ENCODE peak calls at places on chromosomes 6 and 20, in seven cellular contexts. G, W, V, I, Q, L and T are unnamed samples.

GRCh38 chr6:88374556-88374955 is 208.4 kb upstream of the CNR1 start:
- DNase-seq in G (no peak), Q (no peak), L (no peak), W (no peak), I (no peak), V (no peak), T (no peak)

GRCh38 chr6:125913864-125914351 is 42.7 kb upstream of the HINT3 start:
- DNase-seq in G (peak; percentile 87), V (peak; percentile 79), L (peak; percentile 90), I (no peak), Q (no peak), W (no peak), T (no peak)

GRCh38 chr20:62769346-62770071 is 26.8 kb upstream of the MRGBP start:
- DNase-seq in I (no peak), G (no peak), V (no peak), W (peak; percentile 28), Q (no peak), L (no peak), T (no peak)

GRCh38 chr20:56780266-56780665 is 151.2 kb downstream of the TFAP2C start:
- DNase-seq in G (no peak), Q (no peak), I (no peak), W (no peak), L (no peak), V (no peak), T (no peak)

GRCh38 chr6:143236151-143236788 is 175.6 kb downstream of the AIG1 start:
- DNase-seq in L (no peak), G (no peak), I (no peak), V (no peak), W (peak; percentile 73), Q (no peak), T (peak; percentile 36)

GRCh38 chr6:124056884-124057283 is 253.2 kb downstream of the NKAIN2 start:
- DNase-seq in G (no peak), V (no peak), I (no peak), W (no peak), L (no peak), Q (no peak), T (no peak)

GRCh38 chr6:122609881-122610689 is at the start of gene PKIB:
- DNase-seq in V (peak; percentile 79), G (peak; percentile 92), Q (no peak), L (peak; percentile 56), W (peak; percentile 84), I (no peak), T (peak; percentile 91)

GRCh38 chr6:145028144-145028818 is 707.0 kb downstream of the EPM2A start:
- DNase-seq in V (peak; percentile 39), W (no peak), Q (no peak), I (no peak), G (peak; percentile 54), L (peak; percentile 38), T (peak; percentile 60)

GRCh38 chr6:1296542-1296941 is 15.4 kb upstream of the FOXQ1 start:
- DNase-seq in G (no peak), W (no peak), L (no peak), Q (no peak), I (no peak), V (no peak), T (no peak)

GRCh38 chr6:8908638-8909037 is 473.3 kb upstream of the SLC35B3 start:
- DNase-seq in I (no peak), W (no peak), Q (no peak), G (no peak), V (no peak), L (no peak), T (no peak)

GRCh38 chr6:44110005-44110681 is 17.1 kb downstream of the MRPL14 start:
- DNase-seq in W (peak; percentile 76), G (no peak), V (no peak), Q (no peak), L (no peak), I (no peak), T (no peak)
- H3K36me3 ChIP-seq in W (peaks cover 9% of the 10 kb centered on the region), G (no peaks in the 10 kb centered on the region), V (peaks cover 7% of the 10 kb centered on the region), Q (peaks cover 23% of the 10 kb centered on the region), L (peaks cover 23% of the 10 kb centered on the region), I (peaks cover 86% of the 10 kb centered on the region), T (peaks cover 40% of the 10 kb centered on the region)

GRCh38 chr6:43509142-43509983 is 783 bp downstream of the LRRC73 start:
- DNase-seq in L (no peak), G (no peak), I (no peak), Q (no peak), V (no peak), W (peak; percentile 54), T (peak; percentile 48)

GRCh38 chr6:43511824-43512415 is 1.8 kb upstream of the LRRC73 start:
- DNase-seq in L (no peak), I (no peak), W (peak; percentile 46), Q (no peak), G (no peak), V (no peak), T (no peak)

GRCh38 chr6:43509984-43510826 is at the start of gene LRRC73:
- DNase-seq in V (peak; percentile 89), I (no peak), Q (no peak), G (peak; percentile 93), W (peak; percentile 93), L (peak; percentile 91), T (peak; percentile 82)

GRCh38 chr6:43508481-43509141 is 1.5 kb downstream of the LRRC73 start:
- DNase-seq in I (no peak), L (no peak), Q (no peak), W (peak; percentile 40), G (no peak), V (no peak), T (no peak)

DNA sequence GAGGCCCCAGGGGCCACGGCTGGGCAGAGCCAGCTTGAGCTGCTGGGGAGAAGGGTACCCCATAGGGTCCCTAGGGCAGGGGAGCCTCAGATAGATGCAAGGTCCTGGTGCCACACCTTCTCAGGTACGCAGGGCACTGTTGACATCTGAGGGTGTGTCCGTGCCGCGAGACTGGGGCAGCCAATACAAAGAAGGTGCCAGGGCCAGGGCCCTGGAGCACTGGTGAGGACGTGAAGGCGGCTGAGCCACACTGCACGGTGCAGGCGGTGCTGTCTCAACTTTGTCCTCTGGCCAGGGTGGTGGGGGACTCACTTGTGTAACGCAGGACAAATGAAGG is 649 bp upstream of the LRRC73 start:
- DNase-seq in V (peak; percentile 77), G (no peak), L (no peak), I (no peak), W (no peak), Q (no peak), T (no peak)
- H3K36me3 ChIP-seq in V (peaks cover 10% of the 10 kb centered on the region), G (no peaks in the 10 kb centered on the region), L (peaks cover 27% of the 10 kb centered on the region), I (peaks cover 52% of the 10 kb centered on the region), W (peaks cover 10% of the 10 kb centered on the region), Q (peaks cover 13% of the 10 kb centered on the region), T (peaks cover 24% of the 10 kb centered on the region)

GRCh38 chr6:42124223-42124836 is 18.1 kb downstream of the C6orf132 start:
- DNase-seq in G (no peak), W (no peak), I (no peak), Q (no peak), L (no peak), V (no peak), T (no peak)
- H3K36me3 ChIP-seq in G (no peaks in the 10 kb centered on the region), W (no peaks in the 10 kb centered on the region), I (peaks cover 17% of the 10 kb centered on the region), Q (no peaks in the 10 kb centered on the region), L (no peaks in the 10 kb centered on the region), V (no peaks in the 10 kb centered on the region), T (peaks cover 25% of the 10 kb centered on the region)

DNA sequence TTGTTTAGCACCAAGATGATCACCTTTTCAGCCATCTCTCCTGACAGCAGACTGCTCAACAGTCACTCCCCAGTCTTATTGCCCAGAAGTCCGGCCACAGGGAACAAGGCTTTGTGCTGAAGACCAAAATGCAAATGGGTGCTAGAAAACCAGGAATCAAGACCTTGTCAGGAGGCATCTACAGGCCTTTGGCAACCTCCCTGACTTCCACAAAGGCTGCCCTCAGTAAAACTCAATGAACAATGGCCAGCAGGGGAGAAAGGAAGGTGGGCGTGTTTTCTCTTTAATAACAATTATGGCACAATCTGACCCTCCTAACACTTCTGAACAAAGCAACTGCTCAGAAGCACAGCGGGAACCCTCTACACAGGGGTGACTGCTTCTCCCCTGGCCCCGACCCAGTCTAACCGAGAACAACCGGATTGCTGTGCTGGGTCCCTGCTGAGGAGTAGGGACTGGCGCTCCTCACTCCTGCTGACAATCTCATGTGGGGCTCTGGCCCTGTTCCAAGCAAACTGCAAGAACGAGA is 41.6 kb downstream of the PLCG1 start:
- DNase-seq in I (no peak), G (no peak), L (peak; percentile 46), V (no peak), W (no peak), Q (no peak), T (no peak)
- H3K36me3 ChIP-seq in I (peaks cover 68% of the 10 kb centered on the region), G (no peaks in the 10 kb centered on the region), L (peaks cover 16% of the 10 kb centered on the region), V (peaks cover 5% of the 10 kb centered on the region), W (no peaks in the 10 kb centered on the region), Q (peaks cover 22% of the 10 kb centered on the region), T (peaks cover 21% of the 10 kb centered on the region)

DNA sequence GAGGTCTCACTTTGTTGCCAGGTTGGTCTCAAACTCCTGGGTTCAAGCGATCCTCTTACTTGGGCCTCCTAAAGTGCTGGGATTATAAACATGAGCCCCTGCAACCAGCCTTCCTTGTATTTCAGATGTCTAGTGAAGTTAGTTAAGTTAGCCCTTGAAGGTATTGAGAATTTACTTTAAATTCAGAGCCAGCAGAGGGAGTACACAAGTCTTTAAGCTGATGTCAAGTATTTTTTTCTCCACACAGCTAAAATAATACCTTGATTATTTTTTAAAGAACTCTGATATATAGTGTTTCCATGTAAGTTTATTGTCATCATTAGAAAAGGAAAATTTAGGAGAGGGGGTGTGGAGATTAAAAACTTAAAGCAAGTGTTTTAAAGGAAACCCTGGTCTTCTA is 9.8 kb downstream of the FOXO3 start:
- DNase-seq in W (no peak), Q (no peak), I (no peak), L (no peak), G (no peak), V (no peak), T (peak; percentile 43)
- H3K36me3 ChIP-seq in W (peaks cover 13% of the 10 kb centered on the region), Q (peaks cover 13% of the 10 kb centered on the region), I (peaks cover 15% of the 10 kb centered on the region), L (peaks cover 4% of the 10 kb centered on the region), G (no peaks in the 10 kb centered on the region), V (no peaks in the 10 kb centered on the region), T (no peaks in the 10 kb centered on the region)

GRCh38 chr20:58677205-58677604 is 15.4 kb upstream of the NPEPL1 start:
- DNase-seq in V (no peak), Q (no peak), G (no peak), W (no peak), I (no peak), L (no peak), T (no peak)
- H3K36me3 ChIP-seq in V (peaks cover 10% of the 10 kb centered on the region), Q (peaks cover 19% of the 10 kb centered on the region), G (no peaks in the 10 kb centered on the region), W (peaks cover 5% of the 10 kb centered on the region), I (peaks cover 81% of the 10 kb centered on the region), L (peaks cover 44% of the 10 kb centered on the region), T (peaks cover 16% of the 10 kb centered on the region)

GRCh38 chr20:48651271-48651670 is 176.5 kb downstream of the PREX1 start:
- DNase-seq in Q (no peak), G (no peak), V (no peak), I (no peak), W (no peak), L (no peak), T (no peak)
- H3K36me3 ChIP-seq in Q (peaks cover 62% of the 10 kb centered on the region), G (no peaks in the 10 kb centered on the region), V (no peaks in the 10 kb centered on the region), I (peaks cover 85% of the 10 kb centered on the region), W (no peaks in the 10 kb centered on the region), L (peaks cover 6% of the 10 kb centered on the region), T (no peaks in the 10 kb centered on the region)